ENCODE peak calls at places on chromosomes 3 and 15, in four cellular contexts. P is AG04449, A is neural progenitor cell, H is fibroblast of lung. Y is an unnamed sample.

GRCh38 chr3:184486614-184487013 is 75.0 kb upstream of the EPHB3 start:
- DNase-seq in P (no peak), A (no peak), H (no peak), Y (no peak)

GRCh38 chr3:184211718-184212117 is 17.7 kb upstream of the VWA5B2 start:
- DNase-seq in P (no peak), A (no peak), H (no peak), Y (no peak)

GRCh38 chr15:49982586-49982985 is 136.4 kb downstream of the ATP8B4 start:
- DNase-seq in P (no peak), A (no peak), H (peak; percentile 76), Y (no peak)

GRCh38 chr15:100001405-100001804 is 268.2 kb upstream of the LYSMD4 start:
- DNase-seq in P (no peak), A (no peak), H (no peak), Y (no peak)

GRCh38 chr15:101143321-101143720 is 108.5 kb downstream of the CHSY1 start:
- DNase-seq in P (no peak), A (no peak), H (no peak), Y (no peak)

GRCh38 chr3:49454457-49454856 is 15.6 kb upstream of the DAG1 start:
- DNase-seq in P (no peak), A (peak; percentile 59), H (no peak), Y (peak; percentile 68)

GRCh38 chr15:77031376-77032050 is 36.6 kb downstream of the PSTPIP1 start:
- DNase-seq in P (no peak), A (no peak), H (no peak), Y (no peak)

GRCh38 chr3:57556459-57557087 is 499 bp downstream of the PDE12 start:
- DNase-seq in P (no peak), A (no peak), H (no peak), Y (no peak)

GRCh38 chr15:64571857-64572291 is 111.5 kb downstream of the ZNF609 start:
- DNase-seq in P (no peak), A (no peak), H (no peak), Y (peak; percentile 14)

GRCh38 chr15:57505056-57505713 is 86.5 kb upstream of the MYZAP start:
- DNase-seq in P (no peak), A (no peak), H (peak; percentile 16), Y (peak; percentile 12)

GRCh38 chr15:85440451-85440850 is 60.0 kb downstream of the AKAP13 start:
- DNase-seq in P (no peak), A (no peak), H (no peak), Y (no peak)

GRCh38 chr3:14907043-14907966 is 40.1 kb upstream of the NR2C2 start:
- DNase-seq in P (no peak), A (no peak), H (no peak), Y (no peak)

GRCh38 chr3:186998937-186999368 is 68.6 kb downstream of the ST6GAL1 start:
- DNase-seq in P (no peak), A (peak; percentile 35), H (no peak), Y (no peak)

GRCh38 chr15:44029940-44030568 is 165.0 kb downstream of the FRMD5 start:
- DNase-seq in P (no peak), A (no peak), H (peak; percentile 47), Y (peak; percentile 16)

GRCh38 chr3:36714343-36714742 is 50.0 kb downstream of the DCLK3 start:
- DNase-seq in P (peak; percentile 46), A (no peak), H (no peak), Y (no peak)

GRCh38 chr3:66497288-66497972 is 3.4 kb downstream of the LRIG1 start:
- DNase-seq in P (no peak), A (no peak), H (no peak), Y (no peak)

GRCh38 chr3:197117107-197117506 is 87.5 kb upstream of the MELTF start:
- DNase-seq in P (no peak), A (no peak), H (no peak), Y (peak; percentile 27)

GRCh38 chr15:94031072-94031471 is 200.3 kb upstream of the MCTP2 start:
- DNase-seq in P (no peak), A (no peak), H (no peak), Y (no peak)

GRCh38 chr3:166955549-166955948 is 424.5 kb downstream of the ZBBX start:
- DNase-seq in P (no peak), A (no peak), H (no peak), Y (peak; percentile 21)

GRCh38 chr3:73926360-73927202 is 301.8 kb upstream of the PDZRN3 start:
- DNase-seq in P (no peak), A (no peak), H (no peak), Y (no peak)

GRCh38 chr3:32447865-32448400 is 54.7 kb downstream of the CMTM6 start:
- DNase-seq in P (no peak), A (peak; percentile 36), H (no peak), Y (no peak)

GRCh38 chr15:57323806-57324589 is 52.3 kb upstream of the CGNL1 start:
- DNase-seq in P (no peak), A (peak; percentile 57), H (no peak), Y (peak; percentile 71)

GRCh38 chr15:36432162-36432561 is 147.3 kb upstream of the CDIN1 start:
- DNase-seq in P (no peak), A (no peak), H (peak; percentile 44), Y (no peak)

GRCh38 chr15:89114974-89115373 is 26.7 kb downstream of the ABHD2 start:
- DNase-seq in P (no peak), A (peak; percentile 42), H (peak; percentile 79), Y (no peak)

GRCh38 chr3:134325722-134326121 is 48.5 kb downstream of the AMOTL2 start:
- DNase-seq in P (no peak), A (no peak), H (no peak), Y (peak; percentile 52)

GRCh38 chr3:46649436-46649835 is 37.1 kb downstream of the FAM240A start:
- DNase-seq in P (no peak), A (no peak), H (no peak), Y (no peak)

GRCh38 chr3:195773956-195774537 is 37.7 kb downstream of the MUC4 start:
- DNase-seq in P (no peak), A (no peak), H (no peak), Y (no peak)

GRCh38 chr15:64130159-64130558 is 21.4 kb upstream of the SNX22 start:
- DNase-seq in P (no peak), A (no peak), H (no peak), Y (no peak)

GRCh38 chr3:128011140-128011539 is 41.1 kb upstream of the SEC61A1 start:
- DNase-seq in P (no peak), A (peak; percentile 85), H (peak; percentile 55), Y (peak; percentile 61)

GRCh38 chr3:156681003-156681402 is 6.6 kb downstream of the TIPARP start:
- DNase-seq in P (peak; percentile 58), A (peak; percentile 25), H (peak; percentile 86), Y (peak; percentile 90)

GRCh38 chr3:21839592-21839991 is 88.6 kb upstream of the ZNF385D start:
- DNase-seq in P (peak; percentile 49), A (no peak), H (peak; percentile 95), Y (peak; percentile 32)

GRCh38 chr3:131217296-131217741 is 164.3 kb upstream of the NUDT16 start:
- DNase-seq in P (no peak), A (no peak), H (peak; percentile 28), Y (peak; percentile 76)

GRCh38 chr3:39378092-39378491 is 5.1 kb upstream of the SLC25A38 start:
- DNase-seq in P (no peak), A (peak; percentile 70), H (peak; percentile 5), Y (peak; percentile 67)

GRCh38 chr15:95880630-95881029 is 449.9 kb upstream of the NR2F2 start:
- DNase-seq in P (no peak), A (no peak), H (no peak), Y (no peak)

GRCh38 chr3:61497463-61497862 is 63.9 kb upstream of the PTPRG start:
- DNase-seq in P (no peak), A (no peak), H (no peak), Y (no peak)

DNA sequence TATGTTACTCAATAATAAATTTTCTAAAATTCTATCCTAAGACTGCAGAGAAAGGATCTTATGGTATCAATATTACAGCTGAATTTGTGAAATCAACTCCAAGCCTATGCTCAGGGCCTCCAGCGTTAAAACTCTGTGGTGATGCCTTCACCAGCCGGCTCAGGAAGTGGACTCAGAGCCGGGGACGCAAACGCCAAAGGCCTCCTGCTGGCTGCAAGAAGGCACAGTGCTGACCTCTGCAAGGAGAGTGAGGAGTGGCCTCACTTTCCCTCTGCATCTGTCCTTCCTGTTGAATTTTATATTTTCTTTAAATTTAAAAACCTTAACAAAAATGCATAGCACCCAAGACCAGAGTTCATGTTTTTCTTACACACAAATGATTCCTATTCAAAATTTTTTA is 48.5 kb downstream of the HERC2 start:
- DNase-seq in P (no peak), A (peak; percentile 51), H (peak; percentile 38), Y (no peak)
- TF ChIP-seq CTCF in P (peak; percentile 7), A (peak; percentile 40), H (peak; percentile 51), Y (no peak)

DNA sequence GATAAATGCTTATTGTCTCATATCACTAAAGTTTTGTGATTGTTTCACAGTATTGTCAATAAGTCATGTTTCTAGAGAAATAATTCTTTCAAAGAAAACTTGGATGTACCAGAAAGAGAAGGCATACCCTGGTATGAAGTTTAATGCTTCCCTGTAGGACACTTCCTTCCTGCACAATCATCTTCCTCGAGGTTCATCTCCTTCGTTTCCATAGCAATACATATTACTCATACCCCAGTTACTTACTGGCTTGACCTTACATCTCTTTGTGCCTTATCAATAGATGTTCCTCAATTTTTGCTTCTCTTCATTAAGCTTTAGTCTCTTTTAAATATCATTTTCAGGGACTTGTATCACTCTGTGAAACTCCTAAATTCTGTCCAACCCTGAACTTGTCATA is 134.4 kb downstream of the GADL1 start:
- DNase-seq in P (no peak), A (no peak), H (no peak), Y (no peak)
- TF ChIP-seq CTCF in P (no peak), A (no peak), H (no peak), Y (no peak)

GRCh38 chr3:51269466-51269865 is 115.6 kb upstream of the MANF start:
- DNase-seq in P (no peak), A (peak; percentile 11), H (peak; percentile 28), Y (peak; percentile 39)
- TF ChIP-seq CTCF in P (peak; percentile 29), A (peak; percentile 30), H (peak; percentile 36), Y (peak; percentile 23)

GRCh38 chr3:126753191-126754160 is 49.4 kb downstream of the CHCHD6 start:
- DNase-seq in P (peak; percentile 19), A (no peak), H (peak; percentile 35), Y (peak; percentile 80)
- TF ChIP-seq CTCF in P (no peak), A (no peak), H (no peak), Y (no peak)